ENCODE peak calls at places on chromosome 15, in ten cellular contexts. H is AG04449, P is spleen, Y is lower leg skin, V is colonic mucosa, Q is ovary, R is fibroblast of lung, U is kidney epithelial cell, M is fibroblast of the aortic adventitia, F is suprapubic skin. W is an unnamed sample.

GRCh38 chr15:87752250-87752951 is 504.1 kb downstream of the NTRK3 start:
- DNase-seq in R (peak), H (peak), Q (no peak), P (no peak), U (peak), F (no peak), V (no peak), Y (no peak), M (peak), W (peak)

GRCh38 chr15:93082861-93083260 is 6.2 kb downstream of the RGMA start:
- DNase-seq in F (no peak), U (no peak), V (no peak), P (no peak), Q (no peak), Y (no peak), M (no peak), H (no peak), R (no peak), W (no peak)

GRCh38 chr15:52735231-52736089 is 54.7 kb downstream of the ONECUT1 start:
- DNase-seq in R (peak), M (peak), U (no peak), Q (peak), P (no peak), Y (peak), H (peak), V (peak), F (no peak), W (peak)

GRCh38 chr15:64858136-64858535 is 16.4 kb downstream of the PLEKHO2 start:
- DNase-seq in Q (no peak), M (no peak), R (no peak), U (no peak), F (no peak), H (no peak), P (no peak), V (no peak), Y (no peak), W (no peak)

GRCh38 chr15:26082833-26083174 is 219.7 kb upstream of the ATP10A start:
- DNase-seq in Y (no peak), M (peak), P (no peak), R (no peak), V (peak), Q (no peak), U (no peak), F (no peak), H (no peak), W (peak)

GRCh38 chr15:27481768-27482167 is 510.8 kb downstream of the GABRG3 start:
- DNase-seq in H (no peak), Q (no peak), Y (no peak), R (no peak), V (no peak), P (no peak), U (no peak), M (no peak), F (no peak), W (no peak)

GRCh38 chr15:35686347-35686746 is 140.4 kb upstream of the DPH6 start:
- DNase-seq in R (no peak), U (no peak), F (no peak), H (no peak), P (no peak), V (no peak), Y (no peak), Q (no peak), M (no peak), W (no peak)

GRCh38 chr15:88179562-88179961 is 77.0 kb downstream of the NTRK3 start:
- DNase-seq in R (no peak), F (no peak), P (no peak), Q (no peak), M (no peak), H (no peak), U (no peak), V (no peak), Y (no peak), W (no peak)

GRCh38 chr15:80310776-80311175 is 58.8 kb upstream of the CTXND1 start:
- DNase-seq in P (no peak), R (no peak), H (no peak), U (no peak), V (no peak), Q (no peak), F (no peak), M (no peak), Y (no peak), W (no peak)

GRCh38 chr15:94607176-94607654 is 375.9 kb downstream of the MCTP2 start:
- DNase-seq in V (no peak), H (no peak), P (peak), M (no peak), U (no peak), Q (peak), Y (peak), F (peak), R (no peak), W (peak)

GRCh38 chr15:28961391-28961790 is 75.6 kb downstream of the APBA2 start:
- DNase-seq in M (no peak), H (no peak), F (no peak), V (no peak), P (peak), Q (no peak), U (no peak), Y (no peak), R (no peak), W (no peak)

GRCh38 chr15:67758610-67759300 is 66.6 kb upstream of the SKOR1 start:
- DNase-seq in Q (no peak), U (no peak), Y (no peak), H (no peak), F (no peak), R (peak), V (no peak), M (peak), P (no peak), W (peak)

GRCh38 chr15:31337352-31338031 is 10.9 kb downstream of the KLF13 start:
- DNase-seq in U (no peak), P (no peak), F (no peak), Q (no peak), M (no peak), Y (no peak), V (no peak), R (no peak), H (no peak), W (no peak)

GRCh38 chr15:72857331-72858065 is 73.9 kb upstream of the ADPGK start:
- DNase-seq in V (no peak), P (no peak), U (no peak), F (no peak), H (no peak), Q (no peak), M (no peak), R (no peak), Y (no peak), W (no peak)
- H3K4me3 ChIP-seq in V (no peak), P (no peak), U (no peak), F (no peak), H (no peak), Q (no peak), M (no peak), R (no peak), Y (no peak), W (no peak)

GRCh38 chr15:60592386-60593339 is 113.7 kb upstream of the ICE2 start:
- DNase-seq in R (peak), M (peak), Q (peak), P (peak), U (no peak), F (peak), V (peak), Y (peak), H (no peak), W (peak)
- TF ChIP-seq CTCF in R (no peak), M (no peak), Q (peak), P (no peak), U (no peak), F (no peak), V (no peak), Y (no peak), H (peak), W (peak)

DNA sequence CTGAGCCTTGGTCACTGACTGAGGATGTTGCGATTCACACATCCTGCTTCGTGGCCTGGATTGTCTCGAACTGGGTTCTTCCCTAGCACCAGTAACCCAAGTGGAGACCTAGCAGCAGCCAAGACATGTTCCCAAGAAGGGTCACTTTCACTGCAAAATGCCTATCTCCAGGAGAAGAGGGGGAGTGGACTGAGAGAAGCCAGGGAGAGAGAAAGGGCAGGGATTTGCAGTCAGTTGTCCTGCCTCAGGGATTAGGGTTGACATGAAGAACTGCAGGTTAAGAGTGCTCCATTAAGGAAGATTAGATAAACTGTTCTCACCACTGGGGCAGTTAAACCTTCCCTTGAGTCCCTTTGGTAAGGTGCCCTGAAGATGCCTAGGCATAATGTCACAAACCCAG is 5.7 kb upstream of the CD276 start:
- DNase-seq in M (no peak), R (no peak), P (no peak), F (no peak), Y (no peak), V (no peak), U (no peak), H (no peak), Q (no peak), W (no peak)
- H3K4me3 ChIP-seq in M (no peak), R (no peak), P (no peak), F (no peak), Y (no peak), V (no peak), U (no peak), H (no peak), Q (no peak), W (no peak)

GRCh38 chr15:40937762-40938529 is 8.8 kb downstream of the DLL4 start:
- DNase-seq in R (no peak), P (no peak), F (no peak), Q (no peak), Y (no peak), V (no peak), U (no peak), M (no peak), H (no peak), W (no peak)
- TF ChIP-seq CTCF in R (no peak), P (peak), F (peak), Q (no peak), Y (no peak), V (no peak), U (peak), M (no peak), H (peak), W (peak)

DNA sequence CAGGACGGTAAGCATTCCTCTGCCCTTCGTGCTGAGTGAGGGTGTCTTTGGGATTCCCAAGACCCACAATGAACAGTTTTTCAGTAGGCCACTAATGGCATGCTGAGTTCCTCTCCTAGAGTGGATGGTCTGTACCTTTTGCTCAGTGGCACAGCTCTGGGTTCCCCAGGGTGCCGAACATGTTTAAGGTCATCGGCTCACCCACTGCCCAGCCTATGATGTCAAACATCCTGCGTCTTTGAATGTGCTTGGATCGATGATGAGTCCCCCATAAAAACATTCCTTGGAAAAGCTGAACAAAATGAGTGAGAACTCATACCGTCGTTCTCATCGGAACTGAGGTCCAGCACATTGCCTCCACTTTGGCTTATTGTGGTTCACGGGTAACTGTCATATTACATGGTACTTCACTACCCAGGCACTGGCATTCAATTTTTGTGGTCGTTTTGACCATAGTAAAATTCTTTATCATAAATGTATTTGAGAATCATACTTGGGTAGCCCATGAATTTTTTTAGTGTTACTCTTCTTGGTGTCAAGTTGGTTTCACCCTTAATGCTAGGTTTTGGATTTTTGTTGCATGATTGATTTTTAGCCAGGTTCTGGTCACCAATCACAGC is 118.2 kb downstream of the SNRPN start:
- DNase-seq in U (no peak), V (no peak), Q (no peak), P (no peak), H (no peak), M (no peak), F (no peak), R (no peak), Y (no peak), W (no peak)
- H3K4me3 ChIP-seq in U (no peak), V (no peak), Q (no peak), P (no peak), H (no peak), M (no peak), F (no peak), R (no peak), Y (no peak), W (no peak)

GRCh38 chr15:24764375-24765171 is 89.0 kb downstream of the NPAP1 start:
- DNase-seq in Q (no peak), P (no peak), F (no peak), V (no peak), R (no peak), Y (no peak), H (no peak), M (no peak), U (no peak), W (no peak)

GRCh38 chr15:24760066-24760465 is 84.5 kb downstream of the NPAP1 start:
- DNase-seq in Q (no peak), H (no peak), F (no peak), R (no peak), P (no peak), M (no peak), U (no peak), V (no peak), Y (no peak), W (no peak)

GRCh38 chr15:24763891-24764290 is 88.3 kb downstream of the NPAP1 start:
- DNase-seq in P (no peak), R (no peak), Y (no peak), V (no peak), H (no peak), F (no peak), M (no peak), U (no peak), Q (no peak), W (no peak)

GRCh38 chr15:24766511-24767133 is 91.0 kb downstream of the NPAP1 start:
- DNase-seq in Q (no peak), R (no peak), V (no peak), P (no peak), M (no peak), U (no peak), H (no peak), Y (no peak), F (no peak), W (no peak)

GRCh38 chr15:24761704-24762302 is 86.2 kb downstream of the NPAP1 start:
- DNase-seq in Y (no peak), F (no peak), Q (no peak), H (no peak), U (no peak), P (no peak), V (no peak), M (peak), R (peak), W (peak)
- TF ChIP-seq CTCF in Y (no peak), F (no peak), Q (no peak), H (peak), U (peak), P (no peak), V (no peak), M (peak), R (no peak), W (peak)

GRCh38 chr15:58063612-58064011 is 1.9 kb downstream of the ALDH1A2 start:
- DNase-seq in U (no peak), V (no peak), H (no peak), F (no peak), R (no peak), Y (no peak), P (no peak), Q (no peak), M (no peak), W (no peak)
- H3K4me3 ChIP-seq in U (peak), V (no peak), H (no peak), F (no peak), R (no peak), Y (no peak), P (no peak), Q (peak), M (no peak), W (no peak)

GRCh38 chr15:99368743-99369142 is 117.5 kb downstream of the LRRC28 start:
- DNase-seq in H (no peak), M (no peak), U (no peak), F (no peak), Q (no peak), P (no peak), R (no peak), Y (no peak), V (no peak), W (no peak)

GRCh38 chr15:99371180-99372103 is 120.2 kb downstream of the LRRC28 start:
- DNase-seq in V (no peak), M (peak), U (no peak), R (peak), Y (no peak), H (no peak), P (no peak), F (no peak), Q (no peak), W (peak)

GRCh38 chr15:99366013-99366412 is 114.7 kb downstream of the LRRC28 start:
- DNase-seq in F (no peak), V (no peak), P (no peak), Y (no peak), U (no peak), M (no peak), R (no peak), Q (no peak), H (no peak), W (no peak)

GRCh38 chr15:99365232-99365631 is 114.0 kb downstream of the LRRC28 start:
- DNase-seq in Y (no peak), R (no peak), Q (no peak), P (no peak), V (no peak), U (no peak), F (no peak), M (no peak), H (no peak), W (no peak)

GRCh38 chr15:99369250-99369649 is 118.0 kb downstream of the LRRC28 start:
- DNase-seq in V (no peak), R (no peak), P (no peak), M (no peak), U (no peak), H (no peak), Q (no peak), F (no peak), Y (no peak), W (no peak)
- TF ChIP-seq CTCF in V (no peak), R (no peak), P (no peak), M (no peak), U (no peak), H (no peak), Q (no peak), F (no peak), Y (no peak), W (no peak)

DNA sequence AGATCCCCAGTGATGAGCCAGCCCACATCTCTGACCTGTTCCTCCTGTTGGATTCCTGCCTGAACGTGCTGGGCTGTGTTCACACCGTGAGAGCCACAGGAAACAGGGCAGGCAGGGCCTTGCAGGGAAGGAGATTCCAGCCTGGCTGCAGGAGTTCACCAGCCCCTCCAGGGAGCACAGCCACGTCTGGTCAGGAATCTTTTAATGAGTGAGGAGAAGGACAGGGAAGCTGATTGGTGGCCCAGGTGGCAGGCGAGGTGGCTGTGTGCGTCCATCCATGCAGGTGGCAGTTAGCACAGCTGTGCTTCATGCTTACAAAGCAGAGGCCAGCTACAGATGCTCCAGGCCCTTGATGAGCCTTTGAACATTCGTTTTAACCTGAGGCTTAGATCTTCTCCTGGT is 10.5 kb downstream of the LRRK1 start:
- DNase-seq in U (no peak), P (no peak), M (no peak), R (no peak), Y (peak), F (no peak), H (no peak), V (no peak), Q (no peak), W (peak)
- H3K4me3 ChIP-seq in U (no peak), P (no peak), M (no peak), R (no peak), Y (no peak), F (no peak), H (no peak), V (no peak), Q (no peak), W (no peak)

GRCh38 chr15:72475674-72476073 is 1.5 kb downstream of the ARIH1 start:
- DNase-seq in Y (no peak), V (no peak), M (no peak), Q (no peak), F (no peak), P (no peak), H (no peak), R (no peak), U (no peak), W (no peak)

GRCh38 chr15:72472907-72473669 is 1.0 kb upstream of the ARIH1 start:
- DNase-seq in Q (no peak), H (no peak), P (no peak), M (peak), U (no peak), R (peak), F (no peak), Y (no peak), V (no peak), W (peak)

GRCh38 chr15:72474466-72474911 is 359 bp downstream of the ARIH1 start:
- DNase-seq in U (no peak), H (no peak), R (no peak), Q (no peak), M (no peak), Y (peak), P (peak), V (no peak), F (peak), W (no peak)

GRCh38 chr15:72474912-72475601 is 927 bp downstream of the ARIH1 start:
- DNase-seq in F (peak), P (peak), U (no peak), Q (peak), R (peak), H (no peak), M (peak), V (peak), Y (peak), W (peak)

DNA sequence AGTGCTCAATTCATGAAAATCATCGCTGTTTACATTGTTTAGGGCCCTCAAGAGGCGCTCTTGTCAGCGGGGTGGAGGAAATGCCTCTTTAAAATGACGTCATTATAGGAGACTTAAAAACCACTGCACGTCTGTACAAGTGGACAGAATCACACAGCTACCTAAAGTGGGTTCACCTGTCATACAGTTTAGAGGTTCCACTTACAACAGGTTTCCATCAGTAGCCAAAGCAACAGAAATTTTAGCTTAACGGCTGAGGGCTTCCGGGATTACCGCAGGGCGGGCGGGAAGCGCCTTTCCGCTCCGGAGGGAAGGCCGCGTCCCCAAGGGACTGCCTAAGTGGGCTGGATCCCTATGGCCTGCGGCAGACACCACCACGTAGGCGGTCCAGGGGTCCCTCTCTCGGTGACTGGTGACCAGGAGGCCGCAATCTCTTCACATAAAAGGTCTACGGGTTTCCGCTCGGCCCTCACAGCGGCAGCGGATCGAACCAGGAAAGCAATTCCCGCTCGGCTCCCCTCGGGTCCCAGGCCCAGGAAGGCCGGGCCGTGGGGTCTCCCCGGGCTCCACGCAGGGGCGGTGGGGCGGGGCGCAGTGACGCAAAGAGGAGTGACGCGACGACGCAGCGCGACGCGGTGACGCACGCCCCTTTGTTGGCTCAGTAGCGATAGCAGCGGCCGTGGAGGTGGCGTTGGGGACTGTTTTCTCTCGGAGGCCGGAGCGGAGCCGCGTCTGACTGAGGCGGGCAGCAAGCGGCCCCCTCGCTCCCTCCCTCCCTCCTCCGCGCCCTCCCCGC is at the start of gene ARIH1:
- DNase-seq in Q (peak), Y (peak), V (peak), M (peak), H (peak), F (peak), P (peak), U (peak), R (peak), W (peak)
- TF ChIP-seq CTCF in Q (peak), Y (no peak), V (no peak), M (peak), H (peak), F (peak), P (no peak), U (peak), R (peak), W (peak)